ENCODE peak calls at places on chromosomes 6 and 20, in seven cellular contexts. B, Y, H, U, L, K and S are unnamed samples.
A peak's percentile ranks its signal among the peaks of the same experiment; 100 is the strongest.

GRCh38 chr6:11042025-11042749 is 1.9 kb downstream of the ELOVL2 start:
- DNase-seq in H (no peak), Y (no peak), K (no peak), U (no peak), B (no peak), L (no peak), S (no peak)

GRCh38 chr20:9241721-9242427 is 173.0 kb downstream of the PLCB4 start:
- DNase-seq in B (no peak), K (no peak), L (no peak), U (no peak), H (no peak), Y (no peak), S (no peak)

GRCh38 chr20:36856196-36856595 is 19.7 kb upstream of the TLDC2 start:
- DNase-seq in L (no peak), U (no peak), K (no peak), H (no peak), B (peak; percentile 52), Y (no peak), S (no peak)

GRCh38 chr6:157893238-157893637 is 70.2 kb downstream of the SNX9 start:
- DNase-seq in B (no peak), K (no peak), H (no peak), L (no peak), Y (no peak), U (no peak), S (no peak)

GRCh38 chr6:2245103-2245953 is at the start of gene GMDS:
- DNase-seq in Y (peak; percentile 94), K (peak; percentile 94), B (peak; percentile 87), U (peak; percentile 86), H (peak; percentile 78), L (peak; percentile 51), S (peak; percentile 87)

GRCh38 chr20:19275630-19276071 is 63.2 kb downstream of the SLC24A3 start:
- DNase-seq in K (peak; percentile 3), Y (peak; percentile 70), H (no peak), B (no peak), L (peak; percentile 83), U (peak; percentile 34), S (peak; percentile 83)

GRCh38 chr6:120774275-120774674 is 560.0 kb downstream of the TBC1D32 start:
- DNase-seq in U (no peak), K (no peak), L (no peak), B (peak; percentile 79), H (no peak), Y (no peak), S (no peak)

GRCh38 chr6:5665173-5665572 is 341.6 kb downstream of the NRN1 start:
- DNase-seq in L (no peak), B (no peak), Y (no peak), H (no peak), K (no peak), U (no peak), S (no peak)

GRCh38 chr6:74870403-74870802 is 335.4 kb downstream of the COL12A1 start:
- DNase-seq in L (no peak), U (no peak), K (no peak), Y (no peak), H (no peak), B (peak; percentile 11), S (no peak)

GRCh38 chr20:58703765-58704331 is 11.2 kb downstream of the NPEPL1 start:
- DNase-seq in B (no peak), L (no peak), U (no peak), H (no peak), K (no peak), Y (no peak), S (no peak)

GRCh38 chr20:24608926-24609667 is 139.7 kb downstream of the SYNDIG1 start:
- DNase-seq in U (no peak), Y (no peak), B (peak; percentile 13), K (no peak), H (no peak), L (no peak), S (no peak)

GRCh38 chr20:42714298-42715141 is 475.2 kb downstream of the PTPRT start:
- DNase-seq in K (no peak), H (no peak), B (no peak), U (no peak), Y (no peak), L (peak; percentile 24), S (no peak)

GRCh38 chr6:22214314-22214713 is 82.5 kb downstream of the PRL start:
- DNase-seq in K (no peak), H (no peak), U (no peak), L (no peak), Y (no peak), B (no peak), S (no peak)

GRCh38 chr6:87702589-87702945 is 534 bp upstream of the AKIRIN2 start:
- DNase-seq in U (no peak), B (no peak), L (peak; percentile 59), H (no peak), Y (no peak), K (peak; percentile 43), S (no peak)

GRCh38 chr6:34319471-34319885 is 70.7 kb upstream of the SMIM29 start:
- DNase-seq in U (no peak), Y (no peak), B (no peak), K (no peak), H (no peak), L (no peak), S (no peak)

GRCh38 chr6:56043076-56043475 is 167.7 kb upstream of the BMP5 start:
- DNase-seq in K (no peak), B (no peak), Y (no peak), U (no peak), H (no peak), L (no peak), S (no peak)

GRCh38 chr20:64130271-64130670 is 22.9 kb upstream of the NPBWR2 start:
- DNase-seq in Y (peak; percentile 17), K (no peak), L (no peak), H (no peak), U (no peak), B (no peak), S (no peak)

GRCh38 chr6:136767583-136768307 is 24.5 kb downstream of the MAP3K5 start:
- DNase-seq in L (no peak), U (no peak), K (no peak), Y (no peak), H (no peak), B (no peak), S (no peak)

GRCh38 chr20:47189060-47189459 is 167.4 kb downstream of the ZMYND8 start:
- DNase-seq in L (no peak), Y (no peak), H (no peak), B (no peak), K (no peak), U (no peak), S (no peak)

GRCh38 chr6:41602864-41603608 is 35.2 kb upstream of the MDFI start:
- DNase-seq in U (peak; percentile 76), B (peak; percentile 71), H (peak; percentile 57), Y (peak; percentile 84), K (peak; percentile 79), L (peak; percentile 76), S (peak; percentile 85)

GRCh38 chr6:32087574-32088486 is 21.3 kb downstream of the TNXB start:
- DNase-seq in L (no peak), Y (peak; percentile 91), U (peak; percentile 73), H (peak; percentile 47), K (no peak), B (no peak), S (peak; percentile 87)

GRCh38 chr20:14712302-14712739 is 374.9 kb upstream of the FLRT3 start:
- DNase-seq in K (no peak), H (no peak), U (peak; percentile 29), B (peak; percentile 8), Y (no peak), L (no peak), S (peak; percentile 51)

GRCh38 chr6:100366419-100366818 is 98.3 kb downstream of the SIM1 start:
- DNase-seq in H (no peak), Y (no peak), B (peak; percentile 72), K (no peak), U (no peak), L (no peak), S (no peak)

GRCh38 chr6:156954781-156955180 is 177.6 kb downstream of the ARID1B start:
- DNase-seq in H (no peak), U (no peak), B (no peak), Y (no peak), K (peak; percentile 46), L (no peak), S (no peak)

GRCh38 chr20:9409352-9409751 is 105.0 kb upstream of the LAMP5 start:
- DNase-seq in B (peak; percentile 67), H (no peak), L (no peak), Y (no peak), K (no peak), U (no peak), S (no peak)

GRCh38 chr6:153957409-153957808 is 81.6 kb upstream of the OPRM1 start:
- DNase-seq in L (no peak), K (no peak), Y (no peak), B (no peak), H (no peak), U (no peak), S (no peak)

GRCh38 chr6:35919827-35920751 is 809 bp downstream of the SRPK1 start:
- DNase-seq in U (peak; percentile 42), H (peak; percentile 23), Y (peak; percentile 66), K (peak; percentile 39), B (peak; percentile 70), L (no peak), S (peak; percentile 48)

GRCh38 chr6:119323478-119323877 is 26.1 kb downstream of the MAN1A1 start:
- DNase-seq in U (no peak), Y (no peak), L (no peak), K (no peak), B (peak; percentile 40), H (no peak), S (no peak)

GRCh38 chr6:34412054-34412453 is 13.8 kb downstream of the RPS10 start:
- DNase-seq in U (no peak), B (no peak), K (no peak), L (no peak), Y (no peak), H (no peak), S (no peak)

GRCh38 chr6:137424243-137424642 is 70.0 kb downstream of the OLIG3 start:
- DNase-seq in U (no peak), L (no peak), Y (no peak), H (no peak), K (no peak), B (no peak), S (no peak)

GRCh38 chr20:61372151-61373054 is 120.3 kb downstream of the CDH4 start:
- DNase-seq in K (no peak), Y (no peak), B (no peak), H (no peak), L (no peak), U (no peak), S (no peak)